ENCODE peak calls at places on chromosome 3, in ten cellular contexts. M is heart left ventricle, N is gastrocnemius medialis, H is body of pancreas, G is adrenal gland, B is sigmoid colon, D is uterus, F is spleen, L is H1, I is K562. T is an unnamed sample. For H3K9me3, the result is how much of the 10 kb centered on the place peaks cover.

GRCh38 chr3:55622116-55622515 is 135.0 kb upstream of the WNT5A start:
- DNase-seq in G (no peak), M (no peak), I (no peak), D (no peak), B (no peak), N (no peak), H (no peak), L (no peak), F (no peak), T (no peak)

GRCh38 chr3:73140772-73141434 is 79.4 kb downstream of the EBLN2 start:
- DNase-seq in M (no peak), H (no peak), L (no peak), F (no peak), B (no peak), N (peak), G (peak), I (no peak), D (peak), T (no peak)

GRCh38 chr3:190728574-190729246 is 133.8 kb downstream of the GMNC start:
- DNase-seq in H (no peak), G (no peak), B (no peak), D (no peak), I (no peak), M (no peak), N (no peak), L (no peak), F (no peak), T (no peak)

GRCh38 chr3:8239718-8240698 is 261.6 kb upstream of the LMCD1 start:
- DNase-seq in F (no peak), D (no peak), L (no peak), B (no peak), M (no peak), I (peak), G (no peak), H (peak), N (no peak), T (no peak)

GRCh38 chr3:72438072-72438471 is 410.2 kb downstream of the SHQ1 start:
- DNase-seq in G (no peak), N (no peak), M (no peak), F (no peak), B (no peak), I (no peak), H (no peak), D (no peak), L (no peak), T (no peak)

GRCh38 chr3:8503871-8504610 is 2.4 kb downstream of the LMCD1 start:
- DNase-seq in H (no peak), B (no peak), F (no peak), G (no peak), L (no peak), I (no peak), D (no peak), M (no peak), N (no peak), T (no peak)

GRCh38 chr3:56806407-56806806 is 4.7 kb upstream of the ARHGEF3 start:
- DNase-seq in H (no peak), L (no peak), B (peak), M (no peak), I (no peak), D (no peak), G (no peak), F (no peak), N (no peak), T (no peak)

GRCh38 chr3:122628567-122628966 is 51.1 kb downstream of the PARP15 start:
- DNase-seq in N (no peak), G (no peak), F (no peak), L (no peak), I (no peak), M (no peak), D (no peak), B (no peak), H (no peak), T (no peak)

GRCh38 chr3:46846624-46847542 is 16.4 kb downstream of the MYL3 start:
- DNase-seq in D (no peak), G (no peak), L (no peak), N (no peak), F (peak), I (no peak), B (peak), M (no peak), H (no peak), T (no peak)

GRCh38 chr3:8204846-8205624 is 296.6 kb upstream of the LMCD1 start:
- DNase-seq in B (no peak), N (no peak), L (no peak), G (no peak), H (no peak), I (no peak), F (no peak), D (no peak), M (no peak), T (no peak)

GRCh38 chr3:140910860-140911259 is 30.8 kb upstream of the SLC25A36 start:
- DNase-seq in D (no peak), H (no peak), B (no peak), N (no peak), M (peak), I (peak), F (no peak), G (no peak), L (peak), T (no peak)

GRCh38 chr3:152696962-152697361 is 138.0 kb upstream of the P2RY1 start:
- DNase-seq in L (no peak), I (no peak), G (no peak), D (no peak), N (no peak), F (no peak), M (no peak), B (no peak), H (no peak), T (no peak)

GRCh38 chr3:156817931-156818765 is 8.0 kb upstream of the LEKR1 start:
- DNase-seq in F (no peak), G (no peak), M (no peak), B (no peak), I (no peak), D (no peak), H (no peak), L (no peak), N (no peak), T (no peak)

GRCh38 chr3:156818890-156819289 is 7.3 kb upstream of the LEKR1 start:
- DNase-seq in D (no peak), H (no peak), L (no peak), F (no peak), G (no peak), B (no peak), N (no peak), I (no peak), M (no peak), T (no peak)

GRCh38 chr3:156816091-156816793 is 9.9 kb upstream of the LEKR1 start:
- DNase-seq in D (peak), F (peak), B (peak), I (no peak), M (peak), L (no peak), N (peak), G (peak), H (peak), T (no peak)

GRCh38 chr3:156814295-156814694 is 11.9 kb upstream of the LEKR1 start:
- DNase-seq in G (no peak), F (no peak), H (no peak), N (no peak), M (no peak), B (no peak), I (no peak), D (no peak), L (no peak), T (no peak)

DNA sequence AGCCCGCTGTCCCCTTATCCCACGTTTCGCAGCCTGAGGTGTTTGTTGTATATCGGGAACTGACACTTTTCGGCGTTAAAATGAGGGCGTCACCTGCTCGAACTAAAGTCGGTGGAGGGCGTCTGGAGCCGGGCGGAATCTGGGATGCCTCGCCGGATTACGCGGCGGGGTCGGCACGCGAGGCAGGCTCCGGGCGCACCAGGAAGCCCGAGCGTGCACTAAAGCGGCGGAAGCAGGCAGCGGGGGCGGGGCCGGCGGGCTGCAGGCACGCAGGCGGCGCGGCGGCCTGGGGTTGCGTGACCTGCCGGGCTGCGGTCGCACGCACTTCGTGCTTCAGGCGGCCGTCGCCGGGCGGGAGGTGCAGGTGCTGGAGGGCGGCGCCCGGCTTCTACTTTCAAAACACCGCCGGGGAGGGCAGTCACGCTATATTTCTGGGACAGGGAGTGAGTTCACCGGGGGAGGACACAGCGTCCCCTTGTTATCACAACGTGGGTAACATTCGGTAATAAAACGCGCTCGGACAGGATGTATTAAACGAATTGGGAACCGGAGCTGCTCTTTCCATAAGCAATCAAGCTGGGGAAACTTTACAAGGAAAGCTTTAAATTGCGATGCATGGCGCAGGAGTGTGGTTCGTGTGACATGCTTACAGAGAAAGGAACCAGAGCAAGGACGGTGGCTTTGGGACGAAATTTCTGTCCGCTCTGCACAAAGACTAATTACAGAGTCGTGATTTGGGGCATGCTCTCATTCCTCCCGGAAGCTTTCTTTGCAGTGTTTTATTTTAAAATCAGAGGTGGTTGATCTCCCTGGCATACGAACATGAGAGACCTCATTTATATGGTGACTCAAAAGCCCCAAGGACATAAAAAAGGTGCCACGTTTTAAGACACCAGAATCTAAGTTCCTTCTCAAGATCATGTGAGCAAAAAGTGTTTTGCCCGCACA is 9.1 kb upstream of the LEKR1 start:
- DNase-seq in H (peak), D (peak), B (peak), G (peak), N (peak), L (peak), F (peak), M (peak), I (peak), T (peak)
- TF ChIP-seq POLR2A in H (peak), D (no peak), B (no peak), G (peak), N (peak), L (peak), F (peak), M (no peak), I (peak), T (peak)

DNA sequence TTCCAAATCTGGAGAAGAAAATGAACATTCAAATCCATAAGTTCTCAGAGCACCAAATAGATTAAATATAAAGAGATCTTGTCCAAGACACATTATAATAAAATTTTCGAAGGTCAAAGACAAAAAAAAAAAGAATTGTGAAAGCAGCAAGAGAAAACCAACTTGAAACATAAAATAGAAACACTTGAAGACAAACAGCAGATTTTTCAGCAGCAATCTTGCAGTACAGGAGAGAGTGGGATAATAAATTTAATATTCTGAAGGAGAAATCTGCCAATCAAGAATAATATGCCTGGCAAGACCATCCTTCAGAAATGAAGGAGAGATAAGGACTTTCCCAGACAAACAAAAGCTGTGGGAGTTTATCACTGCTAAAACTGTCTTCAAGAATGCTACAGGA is 150.5 kb upstream of the COL8A1 start:
- DNase-seq in M (no peak), N (no peak), D (no peak), G (no peak), I (no peak), H (no peak), B (no peak), F (no peak), L (no peak), T (no peak)
- H3K9me3 ChIP-seq in M (under half), N (under half), D (under half), G (under half), I (under half), H (under half), B (under half), F (under half), L (under half), T (under half)

DNA sequence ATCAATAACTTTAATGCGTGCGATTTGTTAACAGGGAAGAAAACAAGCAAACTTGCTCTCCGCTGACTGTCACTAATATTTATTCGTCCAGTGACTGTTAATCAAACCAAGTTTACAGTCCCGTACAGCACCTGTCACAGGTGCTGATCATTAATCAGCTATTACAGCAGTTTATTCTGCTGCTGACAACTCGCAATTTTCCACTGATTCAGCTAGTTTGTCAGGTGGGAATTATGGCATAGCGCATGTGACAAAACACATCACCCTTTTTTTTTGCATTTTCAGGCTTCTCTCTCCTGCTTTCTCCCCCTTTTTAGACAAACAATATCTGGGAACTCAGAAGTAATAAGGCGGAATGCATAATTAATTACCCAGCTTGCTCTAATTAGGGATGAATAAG is 150.6 kb upstream of the SOX2 start:
- DNase-seq in M (no peak), H (no peak), L (no peak), G (no peak), I (no peak), B (no peak), N (no peak), F (no peak), D (no peak), T (no peak)
- TF ChIP-seq POLR2A in M (no peak), H (no peak), L (no peak), G (no peak), I (no peak), B (no peak), N (no peak), F (no peak), D (no peak), T (no peak)

GRCh38 chr3:144477593-144477992 is 506.0 kb downstream of the DIPK2A start:
- DNase-seq in H (no peak), G (no peak), L (no peak), B (no peak), M (no peak), F (no peak), D (no peak), N (no peak), I (no peak), T (no peak)

GRCh38 chr3:144482876-144483275 is 511.3 kb downstream of the DIPK2A start:
- DNase-seq in N (no peak), M (no peak), I (no peak), B (no peak), H (no peak), F (no peak), D (no peak), L (no peak), G (no peak), T (no peak)

DNA sequence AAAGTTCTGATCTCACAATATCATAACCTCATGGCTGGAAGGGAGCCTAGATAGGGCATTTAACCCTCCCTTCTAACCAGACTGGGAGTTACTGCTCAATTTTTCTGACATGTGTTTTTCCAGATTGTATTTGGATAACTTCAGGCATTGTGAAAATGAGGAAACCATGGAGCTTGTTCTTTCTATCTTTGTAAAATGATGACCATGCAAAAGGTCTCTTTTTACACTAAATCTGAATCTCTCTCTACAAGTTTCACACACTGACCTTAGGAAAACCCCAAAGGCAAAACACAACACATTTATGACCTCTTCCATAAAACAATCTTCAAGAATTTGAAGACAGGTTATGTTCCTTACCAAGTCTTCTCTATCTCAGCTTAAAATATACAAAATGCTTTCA is 508.9 kb downstream of the DIPK2A start:
- DNase-seq in I (no peak), L (no peak), F (no peak), H (no peak), B (no peak), D (no peak), G (no peak), N (no peak), M (no peak), T (no peak)
- H3K9me3 ChIP-seq in I (under half), L (under half), F (under half), H (under half), B (under half), D (under half), G (under half), N (under half), M (under half), T (under half)

GRCh38 chr3:52395503-52395865 is 49.4 kb downstream of the SEMA3G start:
- DNase-seq in M (peak), G (no peak), N (no peak), L (no peak), I (no peak), B (no peak), H (no peak), D (no peak), F (peak), T (no peak)

GRCh38 chr3:52398670-52399081 is 46.2 kb downstream of the SEMA3G start:
- DNase-seq in N (no peak), D (no peak), B (no peak), H (no peak), G (no peak), L (no peak), I (no peak), F (peak), M (no peak), T (no peak)

GRCh38 chr3:52396011-52396906 is 48.6 kb downstream of the SEMA3G start:
- DNase-seq in H (no peak), D (no peak), I (no peak), L (no peak), F (peak), N (no peak), B (no peak), G (no peak), M (peak), T (no peak)

GRCh38 chr3:52397676-52398399 is 47.1 kb downstream of the SEMA3G start:
- DNase-seq in H (no peak), N (no peak), F (peak), D (no peak), G (no peak), B (no peak), L (no peak), I (no peak), M (no peak), T (no peak)

GRCh38 chr3:52396907-52397591 is 47.9 kb downstream of the SEMA3G start:
- DNase-seq in D (no peak), B (no peak), L (no peak), G (no peak), F (peak), I (no peak), M (no peak), N (no peak), H (no peak), T (no peak)
- TF ChIP-seq POLR2A in D (no peak), B (no peak), L (no peak), G (no peak), F (no peak), I (no peak), M (no peak), N (no peak), H (no peak), T (no peak)

GRCh38 chr3:3636815-3637214 is 162.4 kb upstream of the LRRN1 start:
- DNase-seq in N (no peak), I (no peak), M (no peak), B (no peak), F (no peak), L (no peak), G (no peak), H (no peak), D (no peak), T (no peak)
- H3K9me3 ChIP-seq in N (under half), I (under half), M (under half), B (under half), F (under half), L (under half), G (under half), H (under half), D (under half), T (under half)

T was measured in esophagus squamous epithelium.